ENCODE peak calls at places on chromosomes 5 and 9, in ten cellular contexts. T, B, R, C, L, P, X, Z, U and D are unnamed samples. For H3K27me3, the result is how much of the 10 kb centered on the place peaks cover.

GRCh38 chr9:124695280-124695890 is 75.7 kb downstream of the NR6A1 start:
- DNase-seq in T (no peak), B (no peak), R (no peak), C (no peak), L (no peak), P (no peak), X (no peak), Z (no peak), U (no peak), D (no peak)

GRCh38 chr9:133032171-133032570 is 1.4 kb downstream of the GTF3C5 start:
- DNase-seq in T (no peak), B (no peak), R (no peak), C (no peak), L (no peak), P (no peak), X (no peak), Z (no peak), U (no peak), D (no peak)

GRCh38 chr9:33489070-33489469 is 15.3 kb upstream of the NOL6 start:
- DNase-seq in T (no peak), B (no peak), R (no peak), C (no peak), L (no peak), P (no peak), X (no peak), Z (peak), U (no peak), D (no peak)

GRCh38 chr5:42870882-42871418 is 59.3 kb upstream of the SELENOP start:
- DNase-seq in T (no peak), B (no peak), R (no peak), C (no peak), L (no peak), P (no peak), X (no peak), Z (no peak), U (no peak), D (no peak)

GRCh38 chr9:107597743-107598217 is 108.2 kb upstream of the KLF4 start:
- DNase-seq in T (no peak), B (no peak), R (no peak), C (no peak), L (no peak), P (no peak), X (no peak), Z (no peak), U (no peak), D (peak)

GRCh38 chr9:131727184-131727785 is 12.6 kb downstream of the RAPGEF1 start:
- DNase-seq in T (no peak), B (no peak), R (no peak), C (no peak), L (no peak), P (no peak), X (no peak), Z (no peak), U (no peak), D (no peak)

GRCh38 chr5:113183694-113184093 is 207.1 kb downstream of the DCP2 start:
- DNase-seq in T (no peak), B (no peak), R (no peak), C (no peak), L (no peak), P (no peak), X (no peak), Z (no peak), U (no peak), D (no peak)

GRCh38 chr9:121699271-121700164 is 48.1 kb downstream of the DAB2IP start:
- DNase-seq in T (no peak), B (no peak), R (no peak), C (peak), L (peak), P (peak), X (peak), Z (no peak), U (peak), D (no peak)

GRCh38 chr9:134908524-134909364 is 9.0 kb downstream of the FCN1 start:
- DNase-seq in T (no peak), B (no peak), R (no peak), C (no peak), L (no peak), P (no peak), X (peak), Z (no peak), U (no peak), D (no peak)

GRCh38 chr5:142627371-142628217 is 58.3 kb downstream of the FGF1 start:
- DNase-seq in T (no peak), B (no peak), R (no peak), C (no peak), L (peak), P (no peak), X (no peak), Z (no peak), U (no peak), D (no peak)

GRCh38 chr9:124733964-124734740 is 37.0 kb downstream of the NR6A1 start:
- DNase-seq in T (no peak), B (no peak), R (no peak), C (no peak), L (no peak), P (peak), X (no peak), Z (no peak), U (no peak), D (no peak)

GRCh38 chr5:67409342-67409741 is 212.7 kb upstream of the CD180 start:
- DNase-seq in T (no peak), B (no peak), R (no peak), C (no peak), L (no peak), P (no peak), X (no peak), Z (no peak), U (no peak), D (no peak)

GRCh38 chr5:65199988-65200668 is 281.6 kb downstream of the ADAMTS6 start:
- DNase-seq in T (no peak), B (no peak), R (no peak), C (no peak), L (no peak), P (no peak), X (no peak), Z (no peak), U (no peak), D (no peak)

GRCh38 chr9:124299519-124300090 is 41.9 kb downstream of the NEK6 start:
- DNase-seq in T (no peak), B (no peak), R (no peak), C (no peak), L (no peak), P (no peak), X (no peak), Z (no peak), U (no peak), D (no peak)

GRCh38 chr5:65907138-65907537 is 19.2 kb upstream of the ERBIN start:
- DNase-seq in T (no peak), B (no peak), R (no peak), C (no peak), L (no peak), P (no peak), X (no peak), Z (no peak), U (no peak), D (no peak)

GRCh38 chr5:43854697-43855292 is 251.8 kb downstream of the NNT start:
- DNase-seq in T (no peak), B (no peak), R (no peak), C (no peak), L (no peak), P (no peak), X (no peak), Z (no peak), U (no peak), D (no peak)

GRCh38 chr5:134174841-134175839 is 1.6 kb downstream of the SKP1 start:
- DNase-seq in T (no peak), B (no peak), R (no peak), C (no peak), L (no peak), P (no peak), X (no peak), Z (no peak), U (no peak), D (no peak)

GRCh38 chr5:103894882-103895281 is 332.3 kb upstream of the NUDT12 start:
- DNase-seq in T (no peak), B (no peak), R (no peak), C (no peak), L (no peak), P (no peak), X (no peak), Z (no peak), U (no peak), D (no peak)

GRCh38 chr9:119802621-119803020 is 433.4 kb upstream of the BRINP1 start:
- DNase-seq in T (no peak), B (peak), R (no peak), C (no peak), L (no peak), P (no peak), X (no peak), Z (no peak), U (peak), D (no peak)

GRCh38 chr5:78930742-78931141 is 54.4 kb downstream of the ARSB start:
- DNase-seq in T (no peak), B (no peak), R (no peak), C (no peak), L (no peak), P (no peak), X (no peak), Z (no peak), U (no peak), D (no peak)

GRCh38 chr5:95816803-95817202 is 5.7 kb downstream of the GLRX start:
- DNase-seq in T (no peak), B (no peak), R (no peak), C (no peak), L (no peak), P (no peak), X (no peak), Z (no peak), U (no peak), D (no peak)
- TF ChIP-seq POLR2A in T (no peak), B (no peak), R (no peak), C (no peak), L (no peak), P (no peak), X (no peak), Z (no peak), U (no peak), D (no peak)

DNA sequence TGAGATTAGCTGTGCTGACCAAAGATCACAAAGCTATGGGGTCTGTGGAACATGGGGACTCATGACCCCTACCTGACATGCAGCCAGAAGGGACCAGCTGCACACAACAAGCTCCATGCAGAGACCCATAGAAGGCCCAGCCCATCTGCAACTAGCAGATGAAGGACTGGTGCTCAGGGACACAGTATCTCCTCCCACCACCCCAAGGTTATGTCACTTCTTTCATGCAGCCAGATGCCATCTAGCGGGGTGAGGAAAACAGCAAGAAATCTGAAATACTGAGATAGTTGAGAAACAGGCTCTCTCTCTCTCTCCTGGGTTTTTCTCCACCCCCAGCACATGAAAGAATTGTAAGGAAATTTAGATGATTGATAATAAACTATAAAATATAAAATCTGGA is 161.3 kb upstream of the DAPK1 start:
- DNase-seq in T (peak), B (no peak), R (no peak), C (no peak), L (no peak), P (peak), X (no peak), Z (peak), U (no peak), D (no peak)
- TF ChIP-seq CTCF in T (peak), B (no peak), R (no peak), C (no peak), L (no peak), P (no peak), X (no peak), Z (no peak), U (no peak), D (no peak)

DNA sequence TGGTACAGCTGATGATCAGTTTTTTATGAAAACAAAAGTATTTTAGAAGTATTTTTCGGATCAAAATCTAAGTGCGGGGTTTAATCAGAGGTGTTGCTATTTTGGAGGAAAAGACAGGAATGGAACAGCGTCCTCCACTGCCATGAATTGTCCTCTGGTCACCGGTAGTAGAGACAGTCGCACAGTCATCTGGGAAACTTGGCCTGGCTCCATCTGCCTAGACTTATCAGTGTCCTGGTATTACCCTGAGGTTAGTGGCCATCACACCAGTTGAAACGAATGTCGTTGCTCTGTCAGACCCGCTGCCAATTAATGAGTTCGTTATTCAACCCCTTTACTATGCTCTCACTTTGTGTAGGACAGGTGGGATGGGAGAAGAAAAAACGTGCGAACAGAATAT is 8.2 kb downstream of the TLX3 start:
- DNase-seq in T (no peak), B (no peak), R (no peak), C (no peak), L (no peak), P (peak), X (no peak), Z (no peak), U (no peak), D (no peak)
- H3K27me3 ChIP-seq in T (half or more), B (half or more), R (half or more), C (under half), L (under half), P (half or more), X (half or more), Z (half or more), U (under half), D (under half)

GRCh38 chr9:93456022-93456421 is 2.6 kb upstream of the FAM120AOS start:
- DNase-seq in T (no peak), B (no peak), R (no peak), C (no peak), L (no peak), P (no peak), X (no peak), Z (no peak), U (no peak), D (no peak)

GRCh38 chr9:93451762-93452709 is 551 bp downstream of the FAM120A start:
- DNase-seq in T (peak), B (no peak), R (no peak), C (peak), L (peak), P (peak), X (peak), Z (no peak), U (peak), D (peak)

GRCh38 chr9:93450817-93451761 is at the start of gene FAM120A:
- DNase-seq in T (peak), B (peak), R (peak), C (peak), L (peak), P (peak), X (peak), Z (no peak), U (peak), D (peak)

GRCh38 chr9:93452710-93453046 is 703 bp downstream of the FAM120AOS start:
- DNase-seq in T (no peak), B (no peak), R (no peak), C (no peak), L (no peak), P (peak), X (peak), Z (no peak), U (peak), D (peak)

GRCh38 chr9:93453047-93453914 is at the start of gene FAM120AOS:
- DNase-seq in T (peak), B (peak), R (peak), C (peak), L (peak), P (peak), X (peak), Z (peak), U (peak), D (peak)
- TF ChIP-seq POLR2A in T (peak), B (no peak), R (peak), C (peak), L (peak), P (no peak), X (peak), Z (peak), U (peak), D (peak)

GRCh38 chr5:90767710-90768109 is 209.1 kb downstream of the ADGRV1 start:
- DNase-seq in T (no peak), B (no peak), R (no peak), C (no peak), L (no peak), P (no peak), X (no peak), Z (no peak), U (no peak), D (no peak)
- TF ChIP-seq CTCF in T (no peak), B (no peak), R (no peak), C (no peak), L (no peak), P (no peak), X (no peak), Z (no peak), U (no peak), D (no peak)

GRCh38 chr9:130147215-130147614 is 25.0 kb upstream of the NCS1 start:
- DNase-seq in T (no peak), B (no peak), R (no peak), C (no peak), L (no peak), P (no peak), X (no peak), Z (no peak), U (no peak), D (no peak)
- H3K27me3 ChIP-seq in T (under half), B (under half), R (under half), C (under half), L (under half), P (under half), X (under half), Z (under half), U (under half), D (under half)

DNA sequence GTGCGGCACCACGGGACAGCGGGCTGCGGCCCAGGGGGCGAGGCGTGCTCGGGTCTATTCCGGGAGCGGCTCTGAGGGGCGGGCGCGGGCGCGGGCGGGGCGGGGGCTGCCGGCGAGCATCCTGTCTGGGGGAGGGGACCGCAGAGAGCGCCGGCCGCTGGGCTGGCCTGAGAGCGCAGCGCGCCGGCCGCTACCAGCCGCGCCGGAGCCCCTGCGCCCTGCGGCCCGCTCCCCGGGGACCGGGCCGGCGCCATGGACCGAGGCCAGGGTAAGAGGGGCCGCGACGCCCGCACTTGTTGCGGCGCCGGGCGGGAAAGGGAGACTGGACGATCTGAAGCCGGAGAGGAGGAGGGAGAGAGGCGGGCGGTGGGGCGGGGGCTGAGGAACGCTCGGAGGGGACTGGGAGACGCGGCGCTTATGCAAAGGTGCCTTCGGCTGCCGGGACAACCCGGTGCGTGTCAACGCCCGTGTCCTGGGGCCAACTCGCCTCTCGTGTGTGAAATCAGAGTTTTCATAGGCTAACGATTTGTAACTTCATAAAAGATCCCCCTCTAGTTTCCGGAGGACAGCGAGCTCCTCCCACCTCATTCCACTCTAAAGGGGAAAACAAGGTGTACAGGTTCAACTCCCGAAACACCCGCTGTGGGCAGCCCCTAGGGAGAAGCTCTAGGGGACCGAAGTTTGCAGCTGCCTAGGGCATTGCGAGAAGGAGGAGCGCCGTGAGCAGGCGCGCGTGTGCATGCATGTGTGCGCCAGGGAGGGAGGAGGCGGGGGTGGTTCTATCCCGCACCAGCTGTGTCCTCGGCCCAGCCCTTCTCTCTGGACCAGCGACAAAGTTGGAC is at the start of gene AFAP1L1:
- DNase-seq in T (peak), B (peak), R (no peak), C (peak), L (peak), P (peak), X (peak), Z (no peak), U (peak), D (peak)
- TF ChIP-seq POLR2A in T (no peak), B (no peak), R (no peak), C (peak), L (peak), P (no peak), X (no peak), Z (no peak), U (no peak), D (peak)